ENCODE peak calls at places on chromosomes 2 and 18, in six cellular contexts. E is A549, C is lower lobe of right lung, W is colonic mucosa, G is coronary artery, T is RWPE1. X is an unnamed sample.

GRCh38 chr2:24412812-24413211 is 52.5 kb upstream of the ITSN2 start:
- DNase-seq in E (no peak), C (no peak), W (no peak), G (no peak), T (no peak), X (no peak)

GRCh38 chr2:42835577-42836371 is 43.4 kb upstream of the HAAO start:
- DNase-seq in E (peak), C (no peak), W (no peak), G (no peak), T (peak), X (peak)

GRCh38 chr2:152062130-152063091 is 36.4 kb downstream of the CACNB4 start:
- DNase-seq in E (peak), C (no peak), W (no peak), G (no peak), T (peak), X (peak)

GRCh38 chr18:76730901-76731300 is 91.5 kb upstream of the ZNF236 start:
- DNase-seq in E (no peak), C (no peak), W (no peak), G (no peak), T (no peak), X (no peak)

GRCh38 chr2:25341031-25341727 is 546 bp downstream of the DNMT3A start:
- DNase-seq in E (no peak), C (peak), W (no peak), G (no peak), T (no peak), X (no peak)

GRCh38 chr18:73681912-73682311 is 465.7 kb downstream of the FBXO15 start:
- DNase-seq in E (no peak), C (no peak), W (no peak), G (no peak), T (no peak), X (no peak)

GRCh38 chr2:158556124-158556523 is 99.4 kb downstream of the PKP4 start:
- DNase-seq in E (no peak), C (no peak), W (no peak), G (no peak), T (no peak), X (no peak)

GRCh38 chr2:49490710-49491109 is 336.4 kb upstream of the FSHR start:
- DNase-seq in E (peak), C (peak), W (peak), G (no peak), T (no peak), X (peak)

GRCh38 chr2:119484834-119485233 is 39.4 kb downstream of the SCTR start:
- DNase-seq in E (no peak), C (no peak), W (no peak), G (no peak), T (peak), X (no peak)

GRCh38 chr2:159035790-159036411 is 67.5 kb downstream of the TANC1 start:
- DNase-seq in E (peak), C (no peak), W (peak), G (no peak), T (peak), X (peak)

GRCh38 chr2:39513641-39514094 is 76.6 kb upstream of the MAP4K3 start:
- DNase-seq in E (peak), C (no peak), W (peak), G (no peak), T (peak), X (peak)

GRCh38 chr18:23073996-23074606 is 61.2 kb upstream of the CABLES1 start:
- DNase-seq in E (no peak), C (no peak), W (no peak), G (no peak), T (no peak), X (no peak)

GRCh38 chr18:23072079-23072478 is 63.2 kb upstream of the CABLES1 start:
- DNase-seq in E (no peak), C (no peak), W (no peak), G (no peak), T (no peak), X (no peak)

GRCh38 chr18:23077493-23078256 is 57.6 kb upstream of the CABLES1 start:
- DNase-seq in E (peak), C (no peak), W (no peak), G (no peak), T (no peak), X (peak)
- TF ChIP-seq CTCF in E (peak), C (peak), W (peak), G (no peak), T (peak), X (peak)

GRCh38 chr2:2456721-2457120 is 125.6 kb upstream of the MYT1L start:
- DNase-seq in E (no peak), C (no peak), W (no peak), G (no peak), T (peak), X (no peak)
- TF ChIP-seq CTCF in E (no peak), C (no peak), W (no peak), G (no peak), T (no peak), X (no peak)

DNA sequence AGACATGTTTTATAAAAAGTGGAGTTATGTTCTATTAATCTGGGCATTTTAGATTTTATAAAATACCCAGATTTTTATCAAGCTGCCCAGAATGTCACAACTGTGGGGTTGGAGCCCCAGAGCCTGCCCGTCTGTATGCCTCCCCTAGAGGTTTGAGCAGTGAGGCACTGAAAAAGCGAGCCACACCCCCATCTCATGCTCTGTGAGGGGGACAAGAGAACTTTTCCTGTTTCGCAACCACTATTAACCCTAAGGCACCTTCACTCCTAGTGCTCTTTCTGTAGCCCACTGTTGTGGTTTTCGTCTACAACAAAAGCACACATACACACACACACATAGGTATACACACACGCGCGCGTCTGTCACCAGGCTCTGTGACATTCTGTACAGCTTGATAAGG is 38.0 kb downstream of the DCDC2C start:
- DNase-seq in E (no peak), C (no peak), W (no peak), G (no peak), T (no peak), X (no peak)
- TF ChIP-seq CTCF in E (no peak), C (no peak), W (no peak), G (no peak), T (no peak), X (no peak)

GRCh38 chr2:155368934-155369333 is 670.4 kb downstream of the KCNJ3 start:
- DNase-seq in E (no peak), C (no peak), W (no peak), G (no peak), T (no peak), X (peak)
- TF ChIP-seq CTCF in E (peak), C (no peak), W (peak), G (no peak), T (peak), X (peak)

GRCh38 chr2:84927275-84927627 is 21.8 kb downstream of the TMSB10 start:
- DNase-seq in E (no peak), C (no peak), W (no peak), G (no peak), T (no peak), X (no peak)
- TF ChIP-seq CTCF in E (no peak), C (peak), W (no peak), G (no peak), T (peak), X (no peak)

GRCh38 chr2:71620116-71620515 is 166.8 kb downstream of the DYSF start:
- DNase-seq in E (no peak), C (no peak), W (peak), G (peak), T (no peak), X (no peak)
- TF ChIP-seq CTCF in E (no peak), C (no peak), W (no peak), G (no peak), T (no peak), X (no peak)

GRCh38 chr2:64980192-64980591 is 9.0 kb upstream of the SLC1A4 start:
- DNase-seq in E (no peak), C (no peak), W (no peak), G (no peak), T (no peak), X (no peak)

GRCh38 chr2:64976276-64976675 is 12.9 kb upstream of the SLC1A4 start:
- DNase-seq in E (no peak), C (no peak), W (no peak), G (no peak), T (no peak), X (no peak)

GRCh38 chr2:64975232-64975791 is 13.9 kb upstream of the SLC1A4 start:
- DNase-seq in E (peak), C (no peak), W (no peak), G (no peak), T (peak), X (peak)

GRCh38 chr2:64979744-64980143 is 9.5 kb upstream of the SLC1A4 start:
- DNase-seq in E (no peak), C (no peak), W (no peak), G (no peak), T (no peak), X (peak)

DNA sequence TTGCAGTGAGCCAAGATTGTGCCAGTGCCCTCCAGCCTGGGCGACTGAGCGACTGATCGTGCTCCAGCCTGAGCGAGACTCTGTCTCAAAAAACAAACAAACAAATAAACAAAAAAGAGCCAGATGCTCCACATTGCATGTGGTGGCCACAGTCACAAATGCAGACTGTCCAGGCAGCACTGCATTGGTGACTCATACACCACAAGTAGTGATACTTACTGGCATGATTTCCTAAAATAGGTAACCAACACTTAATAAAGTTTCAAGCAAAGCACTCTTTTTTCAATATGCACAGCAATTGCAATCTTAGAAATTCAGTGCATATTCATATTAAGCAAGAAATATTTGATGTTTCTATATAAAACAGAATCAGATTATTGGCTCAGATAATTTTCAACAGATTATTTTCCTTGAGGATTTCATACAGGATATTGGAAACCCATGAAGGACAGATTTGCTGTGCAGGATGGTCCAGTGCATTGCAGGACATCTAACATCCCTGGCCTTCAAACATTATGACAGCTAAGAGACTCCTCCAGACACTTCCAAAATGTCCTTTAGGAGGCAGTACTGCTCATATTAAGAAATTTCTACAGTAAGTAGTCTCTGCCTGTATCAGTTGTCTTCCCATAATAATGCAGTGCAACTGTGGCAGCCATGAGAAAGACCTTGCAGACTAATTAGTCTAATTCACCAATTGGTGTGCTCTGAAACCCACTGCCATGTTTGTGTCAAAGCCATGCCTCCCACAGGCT is 10.5 kb upstream of the SLC1A4 start:
- DNase-seq in E (no peak), C (no peak), W (no peak), G (no peak), T (no peak), X (peak)
- TF ChIP-seq CTCF in E (peak), C (peak), W (peak), G (no peak), T (no peak), X (no peak)

GRCh38 chr2:5140367-5140766 is 551.8 kb upstream of the SOX11 start:
- DNase-seq in E (no peak), C (no peak), W (no peak), G (no peak), T (peak), X (peak)
- TF ChIP-seq CTCF in E (no peak), C (no peak), W (no peak), G (no peak), T (no peak), X (no peak)

GRCh38 chr2:225010804-225011203 is 31.5 kb downstream of the DOCK10 start:
- DNase-seq in E (peak), C (no peak), W (no peak), G (no peak), T (peak), X (peak)

GRCh38 chr2:225009768-225010167 is 32.5 kb downstream of the DOCK10 start:
- DNase-seq in E (peak), C (no peak), W (no peak), G (no peak), T (no peak), X (no peak)

GRCh38 chr2:225008179-225008829 is 34.0 kb downstream of the DOCK10 start:
- DNase-seq in E (no peak), C (no peak), W (no peak), G (no peak), T (no peak), X (no peak)

GRCh38 chr2:225006730-225007129 is 35.5 kb downstream of the DOCK10 start:
- DNase-seq in E (no peak), C (no peak), W (no peak), G (no peak), T (no peak), X (no peak)

GRCh38 chr2:225008935-225009334 is 33.3 kb downstream of the DOCK10 start:
- DNase-seq in E (no peak), C (no peak), W (peak), G (no peak), T (no peak), X (peak)
- TF ChIP-seq CTCF in E (peak), C (peak), W (no peak), G (no peak), T (no peak), X (peak)

GRCh38 chr2:54839526-54840255 is 116.2 kb downstream of the EML6 start:
- DNase-seq in E (no peak), C (no peak), W (no peak), G (no peak), T (no peak), X (no peak)

GRCh38 chr2:54834721-54835120 is 111.3 kb downstream of the EML6 start:
- DNase-seq in E (no peak), C (no peak), W (no peak), G (no peak), T (no peak), X (no peak)

GRCh38 chr2:54840559-54840958 is 117.1 kb downstream of the EML6 start:
- DNase-seq in E (no peak), C (no peak), W (no peak), G (no peak), T (no peak), X (no peak)

GRCh38 chr2:54836477-54836876 is 113.0 kb downstream of the EML6 start:
- DNase-seq in E (no peak), C (no peak), W (no peak), G (no peak), T (no peak), X (no peak)

GRCh38 chr2:54838585-54839035 is 115.1 kb downstream of the EML6 start:
- DNase-seq in E (peak), C (peak), W (peak), G (no peak), T (peak), X (peak)
- TF ChIP-seq CTCF in E (peak), C (peak), W (peak), G (peak), T (peak), X (peak)

X was measured in MCF 10A.